ENCODE peak calls at places on chromosomes 2 and 18, in ten cellular contexts. Q is HFFc6, P is cardiac fibroblast, R is gastrocnemius medialis, V is tibial artery, J is D721Med, C is HFF-Myc, H is endothelial cell, O is GM12865, Z is HepG2. S is an unnamed sample.
A peak's percentile ranks its signal among the peaks of the same experiment; 100 is the strongest.

GRCh38 chr2:163649080-163649479 is 86.7 kb downstream of the FIGN start:
- DNase-seq in Q (no peak), P (no peak), R (no peak), V (no peak), J (no peak), C (no peak), H (no peak), O (no peak), Z (no peak), S (no peak)

GRCh38 chr2:48587560-48587959 is 30.1 kb upstream of the GTF2A1L start:
- DNase-seq in Q (no peak), P (no peak), R (no peak), V (no peak), J (no peak), C (no peak), H (no peak), O (no peak), Z (no peak), S (no peak)

GRCh38 chr2:174775586-174775985 is 11.3 kb upstream of the CHRNA1 start:
- DNase-seq in Q (no peak), P (no peak), R (no peak), V (no peak), J (no peak), C (no peak), H (peak; percentile 19), O (no peak), Z (no peak), S (no peak)

GRCh38 chr2:127672341-127673303 is 2.7 kb downstream of the LIMS2 start:
- DNase-seq in Q (no peak), P (no peak), R (no peak), V (peak; percentile 81), J (peak; percentile 10), C (no peak), H (no peak), O (no peak), Z (no peak), S (no peak)

GRCh38 chr2:197378494-197378972 is 56.3 kb downstream of the SF3B1 start:
- DNase-seq in Q (peak; percentile 14), P (peak; percentile 59), R (no peak), V (no peak), J (peak; percentile 31), C (no peak), H (peak; percentile 66), O (peak; percentile 69), Z (peak; percentile 54), S (peak; percentile 76)

GRCh38 chr18:21071071-21071470 is 40.5 kb downstream of the ROCK1 start:
- DNase-seq in Q (no peak), P (no peak), R (no peak), V (no peak), J (no peak), C (no peak), H (no peak), O (no peak), Z (no peak), S (no peak)

GRCh38 chr18:11871501-11871900 is 20.3 kb downstream of the CHMP1B start:
- DNase-seq in Q (no peak), P (no peak), R (no peak), V (no peak), J (no peak), C (no peak), H (no peak), O (peak; percentile 50), Z (no peak), S (peak; percentile 43)

GRCh38 chr2:208783184-208783583 is 376.6 kb downstream of the PTH2R start:
- DNase-seq in Q (no peak), P (no peak), R (no peak), V (no peak), J (no peak), C (no peak), H (no peak), O (no peak), Z (peak; percentile 7), S (no peak)

GRCh38 chr2:188522517-188522916 is 230.8 kb downstream of the GULP1 start:
- DNase-seq in Q (no peak), P (peak; percentile 29), R (no peak), V (no peak), J (no peak), C (no peak), H (no peak), O (no peak), Z (no peak), S (no peak)

GRCh38 chr2:100321881-100322820 is at the start of gene LONRF2:
- DNase-seq in Q (no peak), P (peak; percentile 11), R (peak; percentile 14), V (no peak), J (no peak), C (no peak), H (peak; percentile 28), O (peak; percentile 2), Z (no peak), S (peak; percentile 36)

GRCh38 chr2:11568436-11568835 is 34.6 kb downstream of the GREB1 start:
- DNase-seq in Q (no peak), P (no peak), R (no peak), V (peak; percentile 23), J (no peak), C (no peak), H (no peak), O (no peak), Z (no peak), S (no peak)

GRCh38 chr18:59005266-59005665 is 134.4 kb upstream of the SEC11C start:
- DNase-seq in Q (peak; percentile 77), P (peak; percentile 95), R (peak; percentile 57), V (peak; percentile 92), J (no peak), C (no peak), H (peak; percentile 34), O (no peak), Z (no peak), S (no peak)

GRCh38 chr18:55634545-55634944 is 46.6 kb upstream of the TCF4 start:
- DNase-seq in Q (peak; percentile 70), P (peak; percentile 89), R (no peak), V (no peak), J (no peak), C (peak; percentile 10), H (no peak), O (no peak), Z (no peak), S (no peak)

GRCh38 chr18:68041327-68041726 is 524.8 kb upstream of the DSEL start:
- DNase-seq in Q (no peak), P (no peak), R (no peak), V (no peak), J (no peak), C (no peak), H (no peak), O (no peak), Z (no peak), S (no peak)

GRCh38 chr2:231043796-231044195 is 6.5 kb downstream of the C2orf72 start:
- DNase-seq in Q (no peak), P (no peak), R (no peak), V (no peak), J (no peak), C (no peak), H (no peak), O (no peak), Z (no peak), S (no peak)

GRCh38 chr2:18073601-18074000 is 195.1 kb downstream of the KCNS3 start:
- DNase-seq in Q (no peak), P (no peak), R (no peak), V (no peak), J (no peak), C (no peak), H (no peak), O (no peak), Z (no peak), S (no peak)

GRCh38 chr2:19949071-19949470 is 40.8 kb downstream of the WDR35 start:
- DNase-seq in Q (peak; percentile 25), P (peak; percentile 75), R (no peak), V (no peak), J (no peak), C (peak; percentile 7), H (no peak), O (no peak), Z (no peak), S (no peak)

GRCh38 chr2:173401716-173402326 is 47.1 kb downstream of the CDCA7 start:
- DNase-seq in Q (no peak), P (no peak), R (no peak), V (no peak), J (no peak), C (no peak), H (peak; percentile 10), O (no peak), Z (no peak), S (no peak)

DNA sequence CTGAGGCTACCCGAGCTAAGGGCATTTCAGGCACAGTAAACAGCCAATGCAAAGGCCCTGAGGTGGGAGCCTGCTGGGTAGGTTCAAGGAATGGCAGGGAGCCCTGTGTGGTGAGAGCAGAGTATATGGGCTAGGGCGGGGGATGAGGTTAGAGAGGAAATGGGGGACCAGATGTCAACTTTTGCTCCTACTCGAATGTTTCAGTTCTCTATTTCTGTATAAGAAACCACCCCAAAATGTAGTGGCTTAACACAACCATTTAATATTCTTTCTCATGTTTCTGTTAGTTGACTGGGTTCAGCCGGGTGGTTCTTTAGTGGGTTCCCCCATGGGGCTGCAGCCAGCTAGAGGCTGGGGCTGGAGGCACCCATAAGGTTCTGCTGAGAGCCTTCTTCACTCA is 5.8 kb upstream of the ATOH8 start:
- DNase-seq in Q (no peak), P (no peak), R (no peak), V (no peak), J (no peak), C (no peak), H (no peak), O (peak; percentile 61), Z (no peak), S (peak; percentile 71)
- TF ChIP-seq CTCF in Q (no peak), P (no peak), R (no peak), V (no peak), J (no peak), C (no peak), H (no peak), O (no peak), Z (no peak), S (no peak)

DNA sequence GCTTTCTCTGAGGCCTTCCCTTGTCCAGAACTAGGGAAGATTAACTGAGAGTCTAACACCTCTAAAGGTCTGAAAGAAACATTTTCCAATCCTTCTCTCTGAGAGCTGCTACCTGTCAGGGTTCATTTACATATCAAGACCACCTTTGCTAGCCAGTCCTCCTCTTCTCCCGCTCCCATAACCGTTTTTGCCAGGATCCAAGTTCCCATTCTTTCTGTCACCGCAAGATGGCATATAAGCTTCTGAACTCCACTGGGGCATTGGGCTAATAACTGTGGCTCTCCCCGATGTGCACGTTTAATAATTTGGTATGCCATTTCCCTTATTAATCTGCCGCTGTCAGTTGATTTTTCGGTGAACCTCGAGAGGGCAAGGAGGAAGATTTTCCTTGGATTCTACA is 510.3 kb upstream of the CNTNAP5 start:
- DNase-seq in Q (no peak), P (no peak), R (no peak), V (no peak), J (no peak), C (no peak), H (no peak), O (no peak), Z (no peak), S (no peak)
- TF ChIP-seq CTCF in Q (no peak), P (no peak), R (no peak), V (no peak), J (no peak), C (no peak), H (no peak), O (no peak), Z (peak; percentile 5), S (no peak)

GRCh38 chr18:10518595-10519273 is 7.1 kb upstream of the NAPG start:
- DNase-seq in Q (peak; percentile 28), P (peak; percentile 71), R (peak; percentile 40), V (peak; percentile 78), J (peak; percentile 33), C (no peak), H (no peak), O (no peak), Z (peak; percentile 16), S (no peak)
- TF ChIP-seq CTCF in Q (no peak), P (peak; percentile 14), R (no peak), V (peak; percentile 24), J (peak; percentile 18), C (peak; percentile 44), H (no peak), O (no peak), Z (peak; percentile 70), S (no peak)

GRCh38 chr2:156400704-156401678 is 35.2 kb upstream of the GPD2 start:
- DNase-seq in Q (peak; percentile 79), P (peak; percentile 89), R (peak; percentile 44), V (peak; percentile 86), J (peak; percentile 16), C (peak; percentile 57), H (peak; percentile 69), O (peak; percentile 88), Z (peak; percentile 76), S (peak; percentile 68)
- TF ChIP-seq CTCF in Q (no peak), P (no peak), R (no peak), V (no peak), J (no peak), C (no peak), H (no peak), O (no peak), Z (no peak), S (no peak)